ENCODE peak calls at places on chromosomes 1 and 21, in six cellular contexts. Y is endothelial cell of umbilical vein, B is GM12892, I is stomach, R is transverse colon, C is GM12878. J is an unnamed sample.

GRCh38 chr1:218411101-218411500 is 66.0 kb downstream of the TGFB2 start:
- DNase-seq in Y (no peak), B (no peak), I (no peak), R (no peak), C (no peak), J (no peak)

GRCh38 chr1:55402676-55403464 is 187.7 kb upstream of the USP24 start:
- DNase-seq in Y (no peak), B (no peak), I (no peak), R (no peak), C (no peak), J (no peak)

GRCh38 chr1:181733486-181733885 is 250.2 kb downstream of the CACNA1E start:
- DNase-seq in Y (no peak), B (no peak), I (no peak), R (no peak), C (no peak), J (no peak)

GRCh38 chr21:27572681-27573080 is 605.8 kb upstream of the ADAMTS5 start:
- DNase-seq in Y (no peak), B (no peak), I (no peak), R (no peak), C (no peak), J (no peak)

GRCh38 chr21:44540741-44541288 is 820 bp upstream of the KRTAP10-1 start:
- DNase-seq in Y (no peak), B (no peak), I (no peak), R (no peak), C (no peak), J (no peak)

GRCh38 chr1:61207416-61207815 is 125.1 kb downstream of the NFIA start:
- DNase-seq in Y (no peak), B (no peak), I (no peak), R (no peak), C (no peak), J (no peak)

GRCh38 chr1:231507476-231508355 is 20.8 kb upstream of the TSNAX start:
- DNase-seq in Y (no peak), B (no peak), I (no peak), R (no peak), C (no peak), J (no peak)

GRCh38 chr1:115534106-115534505 is 107.7 kb upstream of the VANGL1 start:
- DNase-seq in Y (no peak), B (no peak), I (no peak), R (no peak), C (no peak), J (no peak)

GRCh38 chr1:45995298-45995697 is 137.1 kb downstream of the PIK3R3 start:
- DNase-seq in Y (no peak), B (no peak), I (no peak), R (no peak), C (no peak), J (no peak)

GRCh38 chr1:61131716-61132115 is 49.4 kb downstream of the NFIA start:
- DNase-seq in Y (peak; percentile 64), B (no peak), I (no peak), R (no peak), C (no peak), J (no peak)

GRCh38 chr1:1531947-1532346 is 8.5 kb downstream of the TMEM240 start:
- DNase-seq in Y (no peak), B (no peak), I (no peak), R (no peak), C (no peak), J (no peak)

GRCh38 chr1:214332950-214333798 is 52.2 kb downstream of the SMYD2 start:
- DNase-seq in Y (peak; percentile 54), B (peak; percentile 24), I (peak; percentile 66), R (peak; percentile 57), C (no peak), J (peak; percentile 32)

GRCh38 chr21:45850181-45850580 is 131.4 kb upstream of the COL6A1 start:
- DNase-seq in Y (no peak), B (no peak), I (peak; percentile 10), R (no peak), C (no peak), J (no peak)

GRCh38 chr1:214989341-214989740 is 93.2 kb upstream of the KCNK2 start:
- DNase-seq in Y (no peak), B (no peak), I (no peak), R (no peak), C (no peak), J (no peak)

GRCh38 chr1:117825414-117825813 is 104.0 kb downstream of the GDAP2 start:
- DNase-seq in Y (no peak), B (no peak), I (no peak), R (no peak), C (no peak), J (no peak)

GRCh38 chr1:52970149-52970548 is 43.1 kb downstream of the SCP2 start:
- DNase-seq in Y (peak; percentile 16), B (no peak), I (no peak), R (no peak), C (no peak), J (no peak)

GRCh38 chr21:33945652-33946270 is 30.2 kb upstream of the ATP5PO start:
- DNase-seq in Y (no peak), B (no peak), I (no peak), R (no peak), C (no peak), J (no peak)

DNA sequence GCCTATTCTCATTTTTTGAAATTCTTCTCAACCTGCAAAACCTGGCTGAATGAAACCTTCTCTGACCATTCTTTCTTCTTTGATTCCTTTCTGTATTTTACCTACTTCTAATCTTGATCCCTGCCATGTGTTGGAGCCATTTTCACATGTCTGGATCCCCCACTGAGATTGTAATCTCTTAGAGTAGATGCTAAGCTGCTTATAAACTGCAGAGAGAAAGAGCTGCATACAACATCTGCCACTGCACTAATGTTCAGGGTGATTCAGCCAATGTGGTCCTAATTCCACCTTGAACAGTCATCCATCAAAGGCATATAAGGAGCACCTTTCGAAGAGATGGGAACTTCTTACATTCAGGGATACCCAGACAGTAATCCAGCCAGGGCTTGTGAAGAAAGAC is 16.2 kb upstream of the DAB1 start:
- DNase-seq in Y (no peak), B (no peak), I (no peak), R (no peak), C (no peak), J (no peak)
- TF ChIP-seq POLR2AphosphoS5 in Y (no peak), B (no peak), I (no peak), R (no peak), C (no peak), J (no peak)

GRCh38 chr1:74731399-74732052 is 1.3 kb downstream of the CRYZ start:
- DNase-seq in Y (peak; percentile 47), B (no peak), I (peak; percentile 28), R (no peak), C (no peak), J (no peak)
- TF ChIP-seq POLR2A in Y (no peak), B (no peak), I (no peak), R (no peak), C (no peak), J (no peak)

GRCh38 chr1:59006932-59007331 is 223.1 kb upstream of the JUN start:
- DNase-seq in Y (no peak), B (no peak), I (no peak), R (no peak), C (no peak), J (no peak)

GRCh38 chr1:59005491-59006308 is 221.9 kb upstream of the JUN start:
- DNase-seq in Y (no peak), B (no peak), I (no peak), R (no peak), C (no peak), J (no peak)

GRCh38 chr1:59007429-59007819 is 223.6 kb upstream of the JUN start:
- DNase-seq in Y (no peak), B (no peak), I (no peak), R (no peak), C (no peak), J (no peak)

GRCh38 chr1:59007820-59008598 is 224.2 kb upstream of the JUN start:
- DNase-seq in Y (peak; percentile 76), B (no peak), I (no peak), R (no peak), C (no peak), J (no peak)

GRCh38 chr1:59006309-59006698 is 222.5 kb upstream of the JUN start:
- DNase-seq in Y (no peak), B (no peak), I (no peak), R (no peak), C (no peak), J (no peak)
- TF ChIP-seq POLR2AphosphoS5 in Y (no peak), B (no peak), I (no peak), R (no peak), C (no peak), J (no peak)

GRCh38 chr21:36461277-36461917 is 18.5 kb downstream of the CLDN14 start:
- DNase-seq in Y (no peak), B (no peak), I (no peak), R (no peak), C (no peak), J (no peak)
- TF ChIP-seq POLR2A in Y (no peak), B (no peak), I (no peak), R (no peak), C (no peak), J (no peak)

GRCh38 chr21:16535100-16535418 is 805.3 kb downstream of the USP25 start:
- DNase-seq in Y (peak; percentile 61), B (no peak), I (peak; percentile 30), R (peak; percentile 30), C (no peak), J (no peak)
- TF ChIP-seq POLR2AphosphoS5 in Y (no peak), B (no peak), I (peak; percentile 56), R (no peak), C (no peak), J (no peak)